ENCODE peak calls at places on chromosomes 2 and 18, in seven cellular contexts. Z, M, I, G, U, W and F are unnamed samples.

GRCh38 chr18:75036941-75037516 is 171.9 kb downstream of the PTGR3 start:
- DNase-seq in Z (no peak), M (no peak), I (no peak), G (no peak), U (no peak), W (no peak), F (no peak)

GRCh38 chr2:64649626-64650025 is 4.1 kb downstream of the SERTAD2 start:
- DNase-seq in Z (no peak), M (no peak), I (no peak), G (no peak), U (peak), W (no peak), F (no peak)

GRCh38 chr2:52342458-52342857 is 1310.5 kb upstream of the NRXN1 start:
- DNase-seq in Z (no peak), M (no peak), I (no peak), G (no peak), U (no peak), W (no peak), F (no peak)

GRCh38 chr2:235262750-235263149 is 231.1 kb upstream of the AGAP1 start:
- DNase-seq in Z (no peak), M (no peak), I (no peak), G (no peak), U (no peak), W (no peak), F (no peak)

GRCh38 chr2:201118121-201118956 is 2.4 kb downstream of the CFLAR start:
- DNase-seq in Z (peak), M (peak), I (peak), G (peak), U (peak), W (peak), F (peak)

GRCh38 chr2:33791625-33792024 is 192.5 kb upstream of the FAM98A start:
- DNase-seq in Z (peak), M (no peak), I (peak), G (no peak), U (peak), W (no peak), F (no peak)

GRCh38 chr2:241950413-241950863 is 80.9 kb downstream of the RTP5 start:
- DNase-seq in Z (no peak), M (no peak), I (no peak), G (no peak), U (no peak), W (no peak), F (no peak)

GRCh38 chr2:207394203-207394741 is 135.5 kb upstream of the CREB1 start:
- DNase-seq in Z (peak), M (no peak), I (no peak), G (no peak), U (peak), W (no peak), F (no peak)

GRCh38 chr2:240452471-240453256 is 17.2 kb downstream of the GPC1 start:
- DNase-seq in Z (peak), M (peak), I (peak), G (peak), U (peak), W (peak), F (peak)

GRCh38 chr2:231227309-231228162 is 29.1 kb downstream of the ARMC9 start:
- DNase-seq in Z (peak), M (peak), I (peak), G (peak), U (peak), W (peak), F (no peak)

GRCh38 chr18:519019-519879 is 18.7 kb upstream of the COLEC12 start:
- DNase-seq in Z (no peak), M (no peak), I (peak), G (peak), U (no peak), W (peak), F (peak)

GRCh38 chr2:196233808-196234501 is 62.6 kb upstream of the STK17B start:
- DNase-seq in Z (no peak), M (no peak), I (no peak), G (no peak), U (no peak), W (no peak), F (no peak)

GRCh38 chr2:147824625-147825024 is 20.2 kb upstream of the ACVR2A start:
- DNase-seq in Z (no peak), M (no peak), I (no peak), G (no peak), U (no peak), W (no peak), F (no peak)

GRCh38 chr2:181309161-181309560 is 148.0 kb upstream of the ITGA4 start:
- DNase-seq in Z (no peak), M (no peak), I (no peak), G (no peak), U (no peak), W (no peak), F (no peak)

GRCh38 chr2:179569834-179570233 is 291.6 kb downstream of the ZNF385B start:
- DNase-seq in Z (peak), M (no peak), I (no peak), G (no peak), U (peak), W (peak), F (peak)

GRCh38 chr2:208511016-208511415 is 104.4 kb downstream of the PTH2R start:
- DNase-seq in Z (no peak), M (no peak), I (no peak), G (no peak), U (no peak), W (no peak), F (no peak)

GRCh38 chr2:160910681-160911080 is 249.5 kb upstream of the TANK start:
- DNase-seq in Z (no peak), M (no peak), I (no peak), G (no peak), U (no peak), W (no peak), F (no peak)

GRCh38 chr2:3112131-3112530 is 265.5 kb downstream of the EIPR1 start:
- DNase-seq in Z (no peak), M (peak), I (no peak), G (no peak), U (no peak), W (no peak), F (no peak)

GRCh38 chr2:53535234-53535867 is 232.3 kb upstream of the CHAC2 start:
- DNase-seq in Z (no peak), M (no peak), I (no peak), G (no peak), U (no peak), W (no peak), F (no peak)

GRCh38 chr2:69831354-69831905 is 2.0 kb downstream of the GMCL1 start:
- DNase-seq in Z (no peak), M (no peak), I (no peak), G (no peak), U (no peak), W (no peak), F (no peak)

GRCh38 chr2:102033028-102033749 is 41.4 kb downstream of the IL1R2 start:
- DNase-seq in Z (peak), M (no peak), I (peak), G (peak), U (peak), W (peak), F (no peak)

GRCh38 chr18:59820663-59821062 is 79.1 kb upstream of the PMAIP1 start:
- DNase-seq in Z (no peak), M (no peak), I (no peak), G (no peak), U (no peak), W (no peak), F (no peak)

GRCh38 chr18:57231846-57232245 is 85.0 kb downstream of the BOD1L2 start:
- DNase-seq in Z (no peak), M (no peak), I (no peak), G (no peak), U (no peak), W (no peak), F (no peak)

GRCh38 chr2:75018162-75018561 is 59.7 kb downstream of the POLE4 start:
- DNase-seq in Z (no peak), M (no peak), I (no peak), G (no peak), U (no peak), W (no peak), F (no peak)

GRCh38 chr2:218981390-218982311 is 3.3 kb downstream of the FEV start:
- DNase-seq in Z (peak), M (peak), I (no peak), G (peak), U (peak), W (peak), F (peak)

GRCh38 chr2:60413069-60413818 is 140.2 kb downstream of the BCL11A start:
- DNase-seq in Z (no peak), M (no peak), I (no peak), G (no peak), U (no peak), W (no peak), F (no peak)

GRCh38 chr2:189719531-189719930 is 43.1 kb downstream of the OSGEPL1 start:
- DNase-seq in Z (no peak), M (no peak), I (no peak), G (no peak), U (no peak), W (no peak), F (no peak)

GRCh38 chr2:201279079-201279478 is 18.7 kb downstream of the CASP8 start:
- DNase-seq in Z (no peak), M (no peak), I (no peak), G (no peak), U (no peak), W (no peak), F (no peak)

GRCh38 chr18:27136208-27136535 is 48.9 kb downstream of the CHST9 start:
- DNase-seq in Z (peak), M (peak), I (no peak), G (no peak), U (peak), W (no peak), F (no peak)

GRCh38 chr2:47070920-47071824 is 83.9 kb downstream of the STPG4 start:
- DNase-seq in Z (peak), M (no peak), I (peak), G (peak), U (peak), W (peak), F (peak)

GRCh38 chr2:36352711-36353110 is 2.9 kb upstream of the CRIM1 start:
- DNase-seq in Z (peak), M (no peak), I (no peak), G (no peak), U (peak), W (no peak), F (no peak)

GRCh38 chr2:34980689-34981088 is 1374.9 kb upstream of the CRIM1 start:
- DNase-seq in Z (no peak), M (no peak), I (no peak), G (no peak), U (no peak), W (no peak), F (no peak)

GRCh38 chr2:5693288-5694015 is 1.3 kb downstream of the SOX11 start:
- DNase-seq in Z (peak), M (peak), I (no peak), G (no peak), U (peak), W (no peak), F (no peak)

GRCh38 chr2:68737717-68738116 is 3.1 kb downstream of the ARHGAP25 start:
- DNase-seq in Z (no peak), M (no peak), I (no peak), G (peak), U (no peak), W (no peak), F (no peak)
- H3K4me3 ChIP-seq in Z (no peak), M (no peak), I (no peak), G (no peak), U (no peak), W (no peak), F (no peak)

DNA sequence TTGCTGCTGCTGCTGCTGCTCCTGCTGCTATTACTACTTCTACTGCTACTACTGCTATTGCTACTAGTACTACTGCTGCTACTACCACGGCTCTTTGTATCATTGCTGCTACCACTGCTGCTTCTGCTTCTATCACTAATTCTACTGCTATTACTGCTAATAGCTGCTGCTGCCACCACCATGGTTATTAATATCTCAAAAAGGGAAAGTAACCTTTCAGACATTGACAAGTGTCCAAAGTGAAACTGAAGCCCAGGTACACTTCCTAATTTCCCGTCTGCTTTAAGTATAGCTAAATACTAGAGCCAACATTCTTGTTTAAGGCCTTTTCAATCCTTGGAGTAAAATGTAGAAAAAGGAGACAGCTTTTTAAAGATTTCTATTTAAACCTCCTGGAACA is 45.4 kb upstream of the EHBP1 start:
- DNase-seq in Z (no peak), M (no peak), I (no peak), G (no peak), U (no peak), W (no peak), F (no peak)
- H3K4me3 ChIP-seq in Z (no peak), M (no peak), I (no peak), G (no peak), U (no peak), W (no peak), F (no peak)

GRCh38 chr2:239253705-239254104 is 147.1 kb downstream of the HDAC4 start:
- DNase-seq in Z (no peak), M (no peak), I (no peak), G (no peak), U (no peak), W (no peak), F (no peak)
- H3K4me3 ChIP-seq in Z (no peak), M (no peak), I (no peak), G (no peak), U (no peak), W (no peak), F (peak)

DNA sequence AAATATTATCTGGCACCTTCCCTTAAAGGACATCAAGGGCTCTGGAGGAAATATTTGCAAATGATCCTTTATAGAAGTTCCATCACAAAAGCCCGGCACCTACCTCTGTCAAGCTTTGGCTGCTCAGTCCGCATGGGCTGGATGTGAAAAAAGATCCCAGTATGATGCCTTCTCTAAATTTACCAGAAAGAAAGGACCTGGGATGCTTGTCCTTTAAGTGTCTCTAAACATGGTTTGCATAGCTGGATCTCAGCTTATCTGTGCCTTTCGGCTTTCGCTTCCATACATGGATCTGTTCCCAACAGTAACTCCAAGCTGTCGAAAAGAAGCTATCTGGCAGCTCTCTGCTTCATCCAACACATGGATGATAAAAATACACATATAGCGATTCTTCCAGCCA is 60.4 kb upstream of the SLC8A1 start:
- DNase-seq in Z (no peak), M (no peak), I (peak), G (no peak), U (no peak), W (no peak), F (no peak)
- H3K4me3 ChIP-seq in Z (no peak), M (no peak), I (no peak), G (peak), U (no peak), W (peak), F (peak)